ENCODE peak calls at places on chromosomes 7 and 10, in four cellular contexts. One of them, this sample, is unnamed.

GRCh38 chr10:101670635-101671034 is 24.3 kb downstream of the FBXW4 start:
- DNase-seq in HCT116: no peak
- DNase-seq in K562: no peak
- DNase-seq in HepG2: no peak
- DNase-seq in this sample: no peak

GRCh38 chr7:118477026-118477425 is 252.5 kb downstream of the ANKRD7 start:
- DNase-seq in HCT116: no peak
- DNase-seq in K562: no peak
- DNase-seq in HepG2: no peak
- DNase-seq in this sample: no peak

GRCh38 chr10:122756656-122757055 is 57.0 kb upstream of the C10orf120 start:
- DNase-seq in HCT116: no peak
- DNase-seq in K562: no peak
- DNase-seq in HepG2: no peak
- DNase-seq in this sample: no peak

GRCh38 chr7:55078465-55079372 is 59.9 kb downstream of the EGFR start:
- DNase-seq in HCT116: no peak
- DNase-seq in K562: peak; percentile 17
- DNase-seq in HepG2: peak; percentile 77
- DNase-seq in this sample: no peak

GRCh38 chr10:66209025-66209424 is 716.8 kb upstream of the LRRTM3 start:
- DNase-seq in HCT116: no peak
- DNase-seq in K562: no peak
- DNase-seq in HepG2: no peak
- DNase-seq in this sample: no peak

GRCh38 chr7:17150018-17150417 is 148.4 kb upstream of the AHR start:
- DNase-seq in HCT116: no peak
- DNase-seq in K562: no peak
- DNase-seq in HepG2: no peak
- DNase-seq in this sample: no peak

GRCh38 chr7:116863168-116863670 is 832 bp downstream of the CAPZA2 start:
- DNase-seq in HCT116: no peak
- DNase-seq in K562: peak; percentile 53
- DNase-seq in HepG2: peak; percentile 19
- DNase-seq in this sample: no peak

GRCh38 chr7:100894860-100895700 is 608 bp downstream of the ACHE start:
- DNase-seq in HCT116: no peak
- DNase-seq in K562: peak; percentile 74
- DNase-seq in HepG2: no peak
- DNase-seq in this sample: no peak

GRCh38 chr7:117323585-117323876 is 673 bp upstream of the WNT2 start:
- DNase-seq in HCT116: no peak
- DNase-seq in K562: no peak
- DNase-seq in HepG2: no peak
- DNase-seq in this sample: no peak

GRCh38 chr7:75875113-75876080 is 3.4 kb upstream of the RHBDD2 start:
- DNase-seq in HCT116: no peak
- DNase-seq in K562: no peak
- DNase-seq in HepG2: no peak
- DNase-seq in this sample: no peak

GRCh38 chr10:28082885-28083284 is 84.0 kb upstream of the ODAD2 start:
- DNase-seq in HCT116: no peak
- DNase-seq in K562: no peak
- DNase-seq in HepG2: no peak
- DNase-seq in this sample: no peak

GRCh38 chr7:72924748-72925545 is at the start of gene POM121:
- DNase-seq in HCT116: peak; percentile 72
- DNase-seq in K562: peak; percentile 91
- DNase-seq in HepG2: peak; percentile 71
- DNase-seq in this sample: peak; percentile 61

GRCh38 chr7:112781110-112781509 is 9.1 kb downstream of the TMEM168 start:
- DNase-seq in HCT116: no peak
- DNase-seq in K562: no peak
- DNase-seq in HepG2: no peak
- DNase-seq in this sample: no peak

GRCh38 chr7:5629941-5630340 is 151.5 kb downstream of the RNF216 start:
- DNase-seq in HCT116: peak; percentile 7
- DNase-seq in K562: no peak
- DNase-seq in HepG2: no peak
- DNase-seq in this sample: no peak

GRCh38 chr10:110002801-110003523 is 4.8 kb upstream of the ADD3 start:
- DNase-seq in HCT116: no peak
- DNase-seq in K562: no peak
- DNase-seq in HepG2: no peak
- DNase-seq in this sample: no peak

GRCh38 chr10:110005716-110006115 is 2.1 kb upstream of the ADD3 start:
- DNase-seq in HCT116: no peak
- DNase-seq in K562: no peak
- DNase-seq in HepG2: peak; percentile 35
- DNase-seq in this sample: no peak

GRCh38 chr10:110007171-110007700 is 548 bp upstream of the ADD3 start:
- DNase-seq in HCT116: no peak
- DNase-seq in K562: peak; percentile 53
- DNase-seq in HepG2: no peak
- DNase-seq in this sample: no peak

GRCh38 chr10:110006358-110007170 is 1.2 kb upstream of the ADD3 start:
- DNase-seq in HCT116: no peak
- DNase-seq in K562: no peak
- DNase-seq in HepG2: peak; percentile 21
- DNase-seq in this sample: no peak

DNA sequence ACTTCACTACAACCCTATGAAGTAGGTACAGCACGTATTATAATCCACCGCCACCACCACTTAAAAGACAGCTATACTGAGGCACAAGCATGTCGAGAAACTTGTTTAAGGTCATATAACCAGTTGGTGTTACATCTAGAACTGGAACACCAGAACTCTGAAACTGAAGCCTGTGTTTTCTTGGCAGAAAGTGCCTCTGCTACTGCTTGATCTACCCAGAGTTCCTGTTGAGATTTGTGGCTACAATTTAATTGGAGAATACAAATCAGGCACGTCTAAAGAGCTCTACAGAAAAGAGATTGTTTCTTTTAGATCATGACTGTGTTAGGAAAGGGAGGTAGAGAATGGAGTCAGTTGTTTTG is 4.3 kb upstream of the ADD3 start:
- DNase-seq in HCT116: no peak
- DNase-seq in K562: no peak
- DNase-seq in HepG2: no peak
- DNase-seq in this sample: no peak
- H3K27ac ChIP-seq in HCT116: no peak overlapping the region
- H3K27ac ChIP-seq in K562: no peak overlapping the region
- H3K27ac ChIP-seq in HepG2: no peak overlapping the region
- H3K27ac ChIP-seq in this sample: no peak overlapping the region

DNA sequence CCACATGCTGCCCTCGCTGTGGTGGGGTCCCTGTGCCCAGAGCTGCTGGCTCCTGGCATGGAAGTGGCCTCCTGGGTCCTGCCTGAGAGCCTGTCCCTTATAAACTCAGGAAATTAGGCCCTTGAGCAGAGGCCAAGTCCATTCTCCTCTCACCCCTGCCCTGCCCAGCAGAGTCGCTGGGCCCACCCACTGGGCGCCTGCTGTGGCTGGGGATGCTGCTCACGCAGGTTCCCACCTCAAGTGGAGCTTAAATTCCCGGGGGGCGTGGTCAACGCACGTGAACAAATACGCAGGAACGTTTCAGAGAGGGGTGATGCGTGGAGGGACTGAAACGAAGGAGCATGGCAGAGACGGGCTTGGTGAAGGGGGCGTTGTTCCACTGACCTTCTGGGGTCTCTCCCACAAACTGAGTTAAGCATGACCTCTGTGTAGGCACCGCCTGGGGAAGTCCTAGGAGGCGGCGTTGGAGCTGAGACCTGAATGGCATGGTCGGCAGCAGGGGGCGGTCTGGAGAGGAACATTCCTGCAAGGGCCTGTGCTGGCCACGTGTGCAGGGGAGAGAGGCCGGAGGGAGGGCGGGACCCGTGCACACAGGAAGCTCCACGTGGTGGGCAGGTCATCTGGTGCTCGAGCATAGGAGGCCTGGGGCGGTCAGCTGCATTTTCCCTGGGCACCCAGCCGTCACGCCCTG is 27.9 kb downstream of the FAM20C start:
- DNase-seq in HCT116: no peak
- DNase-seq in K562: peak; percentile 66
- DNase-seq in HepG2: peak; percentile 45
- DNase-seq in this sample: no peak
- TF ChIP-seq TCF7L2 in HCT116: no peak
- TF ChIP-seq TCF7L2 in K562: no peak
- TF ChIP-seq TCF7L2 in HepG2: no peak
- TF ChIP-seq TCF7L2 in this sample: no peak

DNA sequence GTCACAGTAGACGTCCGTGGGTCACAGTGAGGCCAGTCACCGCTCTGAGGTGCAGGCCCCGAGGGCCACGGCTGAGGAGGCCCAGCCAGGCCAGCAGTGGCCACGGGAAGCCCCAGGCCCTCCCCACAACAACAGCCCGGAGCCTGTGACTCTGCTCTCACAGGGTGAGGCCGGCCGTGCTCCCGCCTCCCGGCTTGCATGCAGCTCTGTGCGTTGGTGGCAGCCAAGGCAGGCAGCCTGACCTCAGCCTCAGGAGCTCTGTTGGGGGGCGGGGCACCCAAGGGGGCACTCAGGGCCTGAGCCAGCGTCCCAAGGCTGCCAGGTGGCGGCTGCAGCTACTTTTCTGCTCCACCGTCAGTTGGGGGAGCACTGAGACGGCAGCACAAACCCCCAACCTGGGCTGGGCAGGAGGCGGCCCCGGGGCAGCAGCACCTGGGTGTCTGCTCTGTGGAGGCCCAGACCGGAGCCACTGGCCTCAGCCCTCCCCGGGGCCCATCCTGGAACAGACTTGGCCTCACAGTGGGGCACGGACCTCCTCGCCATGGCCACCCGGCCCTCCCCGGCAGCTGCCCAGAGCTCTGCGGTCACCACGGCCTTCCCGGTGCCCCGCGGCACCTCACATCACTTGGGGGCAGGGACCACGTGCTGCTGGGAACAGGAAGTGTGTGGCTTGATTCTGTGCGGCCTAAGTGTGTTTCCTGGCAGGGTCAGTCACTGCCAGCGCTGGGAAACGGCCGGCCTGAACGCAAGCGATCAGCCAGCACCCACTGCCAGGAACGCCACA is 13.3 kb downstream of the CYP2W1 start:
- DNase-seq in HCT116: no peak
- DNase-seq in K562: no peak
- DNase-seq in HepG2: no peak
- DNase-seq in this sample: no peak
- H3K27ac ChIP-seq in HCT116: no peak overlapping the region
- H3K27ac ChIP-seq in K562: no peak overlapping the region
- H3K27ac ChIP-seq in HepG2: no peak overlapping the region
- H3K27ac ChIP-seq in this sample: no peak overlapping the region

GRCh38 chr7:44280993-44281721 is 44.2 kb downstream of the CAMK2B start:
- DNase-seq in HCT116: no peak
- DNase-seq in K562: no peak
- DNase-seq in HepG2: no peak
- DNase-seq in this sample: no peak

GRCh38 chr7:44282601-44283171 is 42.7 kb downstream of the CAMK2B start:
- DNase-seq in HCT116: no peak
- DNase-seq in K562: no peak
- DNase-seq in HepG2: no peak
- DNase-seq in this sample: no peak

GRCh38 chr7:44283381-44284211 is 41.8 kb downstream of the CAMK2B start:
- DNase-seq in HCT116: no peak
- DNase-seq in K562: no peak
- DNase-seq in HepG2: no peak
- DNase-seq in this sample: no peak

GRCh38 chr7:44280636-44280992 is 44.8 kb downstream of the CAMK2B start:
- DNase-seq in HCT116: no peak
- DNase-seq in K562: no peak
- DNase-seq in HepG2: no peak
- DNase-seq in this sample: no peak

DNA sequence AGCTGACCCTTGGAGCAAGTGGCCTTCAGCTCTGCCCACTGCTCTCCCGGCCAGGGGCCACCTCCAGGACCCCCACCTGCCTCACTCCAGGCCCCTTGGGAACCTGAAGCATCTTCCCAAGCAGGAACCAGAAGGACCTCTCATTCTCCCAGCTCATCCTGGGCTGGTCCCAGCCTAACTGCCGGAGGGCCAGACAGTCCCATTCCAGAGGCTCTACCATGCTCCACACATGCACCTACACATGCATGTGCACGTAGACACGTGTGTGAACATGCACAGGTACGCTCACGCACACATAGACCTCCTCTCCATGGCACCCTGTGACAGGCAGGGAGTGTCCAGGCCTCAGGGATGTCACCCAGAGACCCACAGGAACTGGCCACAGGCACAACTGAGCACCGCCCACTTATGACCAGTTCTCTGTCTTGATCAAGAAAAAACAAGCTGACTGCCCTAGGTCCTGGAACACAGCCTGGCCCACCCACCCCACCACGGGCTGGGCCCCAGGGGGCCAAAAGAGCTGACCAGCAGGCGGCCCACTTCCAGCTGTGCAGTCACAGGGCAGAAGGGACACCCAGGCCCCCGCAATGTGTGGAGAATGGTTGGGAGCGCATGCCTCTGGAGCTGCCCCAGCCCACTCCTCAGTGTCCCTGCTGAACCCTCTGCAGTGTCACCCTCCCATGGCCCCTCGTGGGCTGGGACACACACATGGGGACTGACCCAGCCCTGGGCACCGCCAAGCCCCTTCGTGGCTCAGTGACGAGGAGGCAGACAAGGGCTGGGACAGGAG is 43.4 kb downstream of the CAMK2B start:
- DNase-seq in HCT116: no peak
- DNase-seq in K562: no peak
- DNase-seq in HepG2: no peak
- DNase-seq in this sample: no peak
- TF ChIP-seq TCF7L2 in HCT116: no peak
- TF ChIP-seq TCF7L2 in K562: no peak
- TF ChIP-seq TCF7L2 in HepG2: no peak
- TF ChIP-seq TCF7L2 in this sample: no peak